ENCODE peak calls at places on chromosome 13, in seven cellular contexts. V is upper lobe of right lung; F is left lung; D is activated CD4-positive, CD25-positive, alpha-beta regulatory T cell treated with anti-CD3 and anti-CD28 coated beads, Interleukin-2, amount 50 U/mL, for 24 hours; A is left cardiac atrium; O is stimulated activated naive B cell treated with anti-CD40 and anti-IgM and Interleukin-4, amounts not matched to agents 10 μg/mL and 1 μg/mL and 100 μg/mL, for 72 hours; G is activated naive CD8-positive, alpha-beta T cell treated with anti-CD3 and anti-CD28 coated beads, Interleukin-2, amount 50 U/mL, for 24 hours. S is an unnamed sample.

GRCh38 chr13:28340272-28340793 is 154.6 kb downstream of the FLT1 start:
- ATAC-seq in V (no peak), F (no peak), A (no peak), G (no peak), D (no peak), O (no peak), S (no peak)

GRCh38 chr13:21034602-21035190 is 26.7 kb downstream of the LATS2 start:
- ATAC-seq in F (peak; percentile 7), A (peak; percentile 69), G (no peak), D (no peak), V (peak; percentile 7), O (no peak), S (peak; percentile 11)

GRCh38 chr13:99949657-99950413 is 21.7 kb downstream of the ZIC5 start:
- ATAC-seq in A (no peak), G (no peak), F (peak; percentile 51), O (no peak), V (peak; percentile 6), D (no peak), S (no peak)

GRCh38 chr13:113854238-113855011 is 9.5 kb downstream of the GAS6 start:
- ATAC-seq in F (peak; percentile 50), V (peak; percentile 46), G (peak; percentile 21), A (peak; percentile 57), D (no peak), O (peak; percentile 53), S (no peak)

GRCh38 chr13:75843033-75843432 is 206.9 kb downstream of the LMO7 start:
- ATAC-seq in O (no peak), A (no peak), D (no peak), G (no peak), V (no peak), F (no peak), S (no peak)

GRCh38 chr13:54913668-54914067 is 1885.1 kb downstream of the OLFM4 start:
- ATAC-seq in A (no peak), G (no peak), O (no peak), F (no peak), D (no peak), V (no peak), S (peak; percentile 64)

GRCh38 chr13:77001963-77002587 is 10.2 kb downstream of the CLN5 start:
- ATAC-seq in D (peak; percentile 70), O (no peak), G (no peak), V (no peak), A (peak; percentile 28), F (peak; percentile 47), S (no peak)

GRCh38 chr13:73162912-73163911 is 104.4 kb downstream of the KLF5 start:
- ATAC-seq in O (peak; percentile 23), F (no peak), D (peak; percentile 13), A (no peak), G (peak; percentile 15), V (no peak), S (peak; percentile 68)

GRCh38 chr13:23628765-23629565 is 58.8 kb downstream of the TNFRSF19 start:
- ATAC-seq in A (peak; percentile 86), G (no peak), V (no peak), O (no peak), D (no peak), F (no peak), S (no peak)

GRCh38 chr13:105442941-105443340 is 1092.5 kb downstream of the EFNB2 start:
- ATAC-seq in G (no peak), A (peak; percentile 98), V (peak; percentile 61), O (no peak), F (peak; percentile 84), D (no peak), S (peak; percentile 99)

GRCh38 chr13:112580912-112581311 is 7.0 kb downstream of the TUBGCP3 start:
- ATAC-seq in A (peak; percentile 34), G (no peak), D (no peak), F (no peak), V (no peak), O (no peak), S (no peak)

GRCh38 chr13:87403748-87404432 is 267.3 kb upstream of the SLITRK5 start:
- ATAC-seq in A (no peak), D (no peak), V (no peak), G (no peak), O (no peak), F (no peak), S (no peak)

GRCh38 chr13:99315186-99315585 is 8.0 kb upstream of the GPR183 start:
- ATAC-seq in O (no peak), A (no peak), V (no peak), D (peak; percentile 27), G (peak; percentile 59), F (no peak), S (no peak)

GRCh38 chr13:60691268-60691667 is 294.2 kb downstream of the TDRD3 start:
- ATAC-seq in G (no peak), A (no peak), D (no peak), O (no peak), V (no peak), F (no peak), S (no peak)

GRCh38 chr13:113005076-113005865 is 36.3 kb downstream of the MCF2L start:
- ATAC-seq in A (no peak), G (no peak), F (no peak), V (no peak), O (no peak), D (no peak), S (no peak)

GRCh38 chr13:64925727-64926126 is 2304.4 kb downstream of the PCDH9 start:
- ATAC-seq in V (peak; percentile 33), A (no peak), D (no peak), F (no peak), G (no peak), O (no peak), S (no peak)

GRCh38 chr13:35848316-35848715 is 282.9 kb downstream of the DCLK1 start:
- ATAC-seq in F (no peak), V (no peak), A (no peak), O (no peak), G (no peak), D (no peak), S (no peak)

GRCh38 chr13:114303700-114304327 is 10.5 kb upstream of the CHAMP1 start:
- ATAC-seq in D (no peak), O (no peak), A (no peak), F (no peak), V (no peak), G (no peak), S (no peak)

GRCh38 chr13:33322474-33322827 is 36.9 kb upstream of the STARD13 start:
- ATAC-seq in D (no peak), V (no peak), G (no peak), A (peak; percentile 55), O (no peak), F (no peak), S (no peak)

GRCh38 chr13:26707122-26708006 is 53.2 kb downstream of the GPR12 start:
- ATAC-seq in F (peak; percentile 91), V (peak; percentile 71), O (peak; percentile 86), G (peak; percentile 68), D (no peak), A (peak; percentile 61), S (peak; percentile 75)

GRCh38 chr13:40494513-40494912 is 171.9 kb downstream of the FOXO1 start:
- ATAC-seq in O (peak; percentile 56), G (no peak), F (no peak), V (no peak), A (no peak), D (peak; percentile 38), S (no peak)

GRCh38 chr13:46124967-46125933 is 20.4 kb upstream of the CPB2 start:
- ATAC-seq in A (no peak), V (peak; percentile 9), D (no peak), F (peak; percentile 12), O (peak; percentile 10), G (no peak), S (no peak)

GRCh38 chr13:34155931-34156607 is 338.1 kb downstream of the RFC3 start:
- ATAC-seq in D (no peak), F (no peak), A (peak; percentile 38), V (no peak), O (no peak), G (no peak), S (peak; percentile 70)

GRCh38 chr13:99442273-99442895 is 58.9 kb upstream of the TM9SF2 start:
- ATAC-seq in V (peak; percentile 90), O (peak; percentile 56), D (no peak), A (peak; percentile 53), G (no peak), F (peak; percentile 87), S (peak; percentile 78)

S was measured in esophagus mucosa.